ENCODE peak calls at places on chromosomes 16 and 17, in eight cellular contexts. L is HCT116; J is H1; Z is tibial artery; D is SJCRH30; V is lung; T is gastrocnemius medialis; R is CD8-positive, alpha-beta T cell. M is an unnamed sample.

GRCh38 chr17:45372325-45372869 is 55.6 kb upstream of the MAP3K14 start:
- DNase-seq in D (no peak), J (no peak), T (no peak), L (no peak), Z (no peak), V (no peak), R (no peak), M (no peak)

GRCh38 chr17:29149431-29150064 is 30.6 kb downstream of the MYO18A start:
- DNase-seq in V (no peak), T (no peak), D (peak; percentile 97), R (no peak), Z (no peak), J (no peak), L (no peak), M (no peak)

GRCh38 chr16:78503501-78504110 is 404.2 kb downstream of the WWOX start:
- DNase-seq in T (peak; percentile 33), R (peak; percentile 32), V (peak; percentile 62), J (no peak), L (peak; percentile 7), Z (peak; percentile 41), D (peak; percentile 44), M (no peak)

GRCh38 chr17:6070895-6071511 is 824 bp downstream of the WSCD1 start:
- DNase-seq in L (no peak), J (peak; percentile 55), Z (no peak), R (no peak), D (peak; percentile 60), T (no peak), V (no peak), M (no peak)

GRCh38 chr17:10620823-10621222 is 36.3 kb downstream of the MYH3 start:
- DNase-seq in V (no peak), Z (no peak), R (no peak), L (no peak), J (no peak), D (no peak), T (no peak), M (no peak)

GRCh38 chr17:2054740-2055493 is at the start of gene HIC1:
- DNase-seq in J (peak; percentile 90), Z (peak; percentile 74), T (peak; percentile 63), V (peak; percentile 72), D (no peak), L (no peak), R (peak; percentile 73), M (no peak)

GRCh38 chr16:13909872-13910303 is 10.1 kb upstream of the ERCC4 start:
- DNase-seq in J (no peak), D (no peak), L (no peak), V (peak; percentile 35), Z (peak; percentile 76), T (peak; percentile 22), R (no peak), M (peak; percentile 7)

GRCh38 chr16:26993988-26994387 is 72.7 kb upstream of the C16orf82 start:
- DNase-seq in J (no peak), Z (no peak), V (no peak), T (no peak), L (no peak), R (no peak), D (no peak), M (no peak)

GRCh38 chr16:23025692-23026305 is 123.5 kb downstream of the USP31 start:
- DNase-seq in D (no peak), T (no peak), V (no peak), Z (no peak), L (no peak), J (no peak), R (no peak), M (no peak)

GRCh38 chr17:10311131-10311530 is 61.7 kb downstream of the MYH13 start:
- DNase-seq in Z (no peak), D (no peak), T (no peak), J (no peak), R (no peak), V (no peak), L (no peak), M (no peak)

GRCh38 chr17:50052241-50052788 is 3.6 kb upstream of the ITGA3 start:
- DNase-seq in J (no peak), V (no peak), D (no peak), T (no peak), R (no peak), L (no peak), Z (no peak), M (no peak)

GRCh38 chr17:65332375-65332774 is 195.2 kb downstream of the RGS9 start:
- DNase-seq in R (no peak), V (no peak), J (no peak), Z (no peak), D (no peak), T (no peak), L (peak; percentile 50), M (no peak)

GRCh38 chr17:55825213-55825612 is 74.4 kb downstream of the PCTP start:
- DNase-seq in D (no peak), Z (no peak), L (no peak), J (no peak), T (no peak), R (no peak), V (no peak), M (no peak)

GRCh38 chr16:30760160-30760559 is 1.7 kb downstream of the CFAP119 start:
- DNase-seq in V (no peak), T (peak; percentile 11), L (no peak), R (no peak), J (no peak), Z (no peak), D (no peak), M (no peak)

GRCh38 chr16:30757316-30757715 is 4.5 kb downstream of the CFAP119 start:
- DNase-seq in T (no peak), Z (no peak), R (no peak), D (no peak), L (no peak), V (no peak), J (no peak), M (no peak)

GRCh38 chr16:30760577-30761426 is 1.1 kb downstream of the CFAP119 start:
- DNase-seq in J (no peak), R (no peak), D (no peak), L (no peak), T (no peak), Z (no peak), V (no peak), M (no peak)

GRCh38 chr16:30756781-30757100 is 5.1 kb downstream of the CFAP119 start:
- DNase-seq in L (no peak), R (no peak), D (no peak), T (no peak), V (no peak), Z (no peak), J (no peak), M (no peak)

DNA sequence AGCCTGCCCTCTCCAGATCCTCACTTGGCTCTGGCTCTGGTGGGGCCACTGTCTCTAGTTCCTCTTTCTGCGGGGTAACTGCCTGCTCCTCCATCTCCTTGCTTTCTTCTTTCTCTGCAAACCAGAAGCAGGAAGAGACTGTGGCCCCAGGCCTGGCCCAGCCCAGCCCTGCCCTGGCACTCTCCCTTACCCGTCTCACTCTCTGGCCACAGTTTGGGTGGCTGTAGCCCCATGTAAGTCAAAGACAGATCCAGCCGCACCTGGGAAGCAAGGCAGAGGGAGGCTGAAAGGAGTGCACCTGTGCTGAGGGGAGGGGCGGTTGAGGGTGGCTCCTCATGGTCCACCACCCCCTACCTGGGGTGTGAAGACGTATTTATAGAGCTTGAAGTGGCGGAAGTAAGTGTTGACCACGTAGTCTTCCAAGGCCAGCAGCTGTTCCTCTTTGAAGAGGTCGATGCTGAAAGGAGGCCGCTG is 2.8 kb downstream of the CFAP119 start:
- DNase-seq in J (no peak), T (peak; percentile 16), D (no peak), Z (no peak), R (no peak), L (no peak), V (no peak), M (no peak)
- H3K36me3 ChIP-seq in J (peaks cover 16% of the 10 kb centered on the region), T (peaks cover 44% of the 10 kb centered on the region), D (peaks cover 16% of the 10 kb centered on the region), Z (peaks cover 10% of the 10 kb centered on the region), R (peaks cover 9% of the 10 kb centered on the region), L (peaks cover 7% of the 10 kb centered on the region), V (peaks cover 20% of the 10 kb centered on the region), M (peaks cover 3% of the 10 kb centered on the region)

GRCh38 chr17:17541640-17542001 is 45.4 kb upstream of the RASD1 start:
- DNase-seq in R (no peak), Z (no peak), V (no peak), D (no peak), J (no peak), T (no peak), L (no peak), M (no peak)
- H3K36me3 ChIP-seq in R (no peaks in the 10 kb centered on the region), Z (no peaks in the 10 kb centered on the region), V (no peaks in the 10 kb centered on the region), D (no peaks in the 10 kb centered on the region), J (no peaks in the 10 kb centered on the region), T (no peaks in the 10 kb centered on the region), L (no peaks in the 10 kb centered on the region), M (no peaks in the 10 kb centered on the region)

GRCh38 chr17:47703191-47703591 is 9.2 kb downstream of the TBKBP1 start:
- DNase-seq in L (no peak), T (no peak), D (no peak), R (peak; percentile 51), J (no peak), Z (no peak), V (no peak), M (no peak)
- H3K36me3 ChIP-seq in L (no peaks in the 10 kb centered on the region), T (peaks cover 16% of the 10 kb centered on the region), D (no peaks in the 10 kb centered on the region), R (no peaks in the 10 kb centered on the region), J (no peaks in the 10 kb centered on the region), Z (peaks cover 9% of the 10 kb centered on the region), V (peaks cover 30% of the 10 kb centered on the region), M (no peaks in the 10 kb centered on the region)

DNA sequence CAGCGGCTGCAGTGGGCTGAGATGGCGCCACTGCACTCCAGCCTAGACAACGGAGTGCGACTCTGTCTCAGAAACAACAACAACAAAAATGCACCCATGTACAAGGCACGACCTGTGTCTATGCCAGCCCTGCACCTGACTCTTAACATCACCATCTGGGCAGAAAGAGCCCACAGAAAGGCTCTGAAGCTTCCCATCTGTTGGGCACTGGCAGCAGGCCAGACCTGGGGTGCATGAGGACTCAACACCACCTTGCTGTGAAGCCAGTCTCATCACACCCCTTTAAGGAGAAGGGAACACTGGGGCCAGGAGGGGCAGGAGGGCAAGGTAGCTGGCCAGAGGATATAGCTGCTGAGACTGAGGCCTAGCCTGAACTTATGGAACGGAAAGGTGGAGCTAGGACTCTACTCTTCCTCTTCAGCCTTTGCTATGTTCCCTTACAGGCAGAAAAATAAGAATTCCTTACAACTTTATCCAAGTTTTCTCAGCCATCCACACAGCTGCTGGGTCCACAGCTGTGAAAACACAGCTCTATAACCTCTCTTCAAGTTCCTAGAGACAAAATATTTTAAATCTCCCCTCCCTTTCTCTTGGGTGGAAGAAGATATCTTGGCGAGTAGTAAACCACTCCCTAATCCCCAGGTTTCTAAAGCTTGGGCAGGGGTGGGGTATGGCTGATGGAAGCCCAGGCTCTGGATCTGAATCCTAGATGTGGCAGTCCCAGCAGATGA is 2.8 kb downstream of the ELOB start:
- DNase-seq in L (no peak), Z (no peak), R (no peak), V (no peak), J (no peak), D (no peak), T (no peak), M (no peak)
- H3K36me3 ChIP-seq in L (peaks cover 45% of the 10 kb centered on the region), Z (peaks cover 29% of the 10 kb centered on the region), R (peaks cover 39% of the 10 kb centered on the region), V (peaks cover 47% of the 10 kb centered on the region), J (peaks cover 33% of the 10 kb centered on the region), D (peaks cover 38% of the 10 kb centered on the region), T (peaks cover 48% of the 10 kb centered on the region), M (peaks cover 6% of the 10 kb centered on the region)

GRCh38 chr17:77472837-77473214 is 332.1 kb downstream of the SEC14L1 start:
- DNase-seq in L (no peak), D (no peak), Z (no peak), V (no peak), J (no peak), T (no peak), R (no peak), M (no peak)
- H3K36me3 ChIP-seq in L (peaks cover 5% of the 10 kb centered on the region), D (peaks cover 5% of the 10 kb centered on the region), Z (no peaks in the 10 kb centered on the region), V (peaks cover 3% of the 10 kb centered on the region), J (peaks cover 4% of the 10 kb centered on the region), T (no peaks in the 10 kb centered on the region), R (peaks cover 9% of the 10 kb centered on the region), M (no peaks in the 10 kb centered on the region)

GRCh38 chr16:71769222-71769621 is 39.4 kb downstream of the AP1G1 start:
- DNase-seq in D (no peak), J (no peak), V (no peak), T (no peak), Z (no peak), L (no peak), R (no peak), M (no peak)
- H3K36me3 ChIP-seq in D (peaks cover 22% of the 10 kb centered on the region), J (peaks cover 22% of the 10 kb centered on the region), V (peaks cover 12% of the 10 kb centered on the region), T (peaks cover 69% of the 10 kb centered on the region), Z (peaks cover 9% of the 10 kb centered on the region), L (peaks cover 26% of the 10 kb centered on the region), R (peaks cover 13% of the 10 kb centered on the region), M (peaks cover 2% of the 10 kb centered on the region)

M was measured in kidney epithelial cell.